ENCODE peak calls at places on chromosomes 13 and 19, in eight cellular contexts. One of them, this sample, is unnamed.

GRCh38 chr19:1097810-1098176 is 2.6 kb upstream of the POLR2E start:
- DNase-seq in germinal center: no peak
- DNase-seq in hippocampal formation: no peak
- DNase-seq in fibroblast of mammary gland: no peak
- DNase-seq in Daoy: no peak
- DNase-seq in left lobe of liver: peak
- DNase-seq in breast epithelium: no peak
- DNase-seq in EH: no peak
- DNase-seq in this sample: no peak

GRCh38 chr19:11539495-11540365 is 1.1 kb downstream of the CNN1 start:
- DNase-seq in germinal center: no peak
- DNase-seq in hippocampal formation: no peak
- DNase-seq in fibroblast of mammary gland: no peak
- DNase-seq in Daoy: no peak
- DNase-seq in left lobe of liver: no peak
- DNase-seq in breast epithelium: no peak
- DNase-seq in EH: peak
- DNase-seq in this sample: no peak

GRCh38 chr13:31824705-31825512 is 85.6 kb downstream of the RXFP2 start:
- DNase-seq in germinal center: no peak
- DNase-seq in hippocampal formation: peak
- DNase-seq in fibroblast of mammary gland: peak
- DNase-seq in Daoy: peak
- DNase-seq in left lobe of liver: no peak
- DNase-seq in breast epithelium: no peak
- DNase-seq in EH: peak
- DNase-seq in this sample: peak

GRCh38 chr19:27392027-27392632 is 1820.8 kb downstream of the UQCRFS1 start:
- DNase-seq in germinal center: no peak
- DNase-seq in hippocampal formation: no peak
- DNase-seq in fibroblast of mammary gland: no peak
- DNase-seq in Daoy: no peak
- DNase-seq in left lobe of liver: peak
- DNase-seq in breast epithelium: no peak
- DNase-seq in EH: no peak
- DNase-seq in this sample: no peak

GRCh38 chr13:46170687-46171086 is 11.3 kb downstream of the LCP1 start:
- DNase-seq in germinal center: no peak
- DNase-seq in hippocampal formation: no peak
- DNase-seq in fibroblast of mammary gland: peak
- DNase-seq in Daoy: no peak
- DNase-seq in left lobe of liver: no peak
- DNase-seq in breast epithelium: no peak
- DNase-seq in EH: peak
- DNase-seq in this sample: no peak

GRCh38 chr19:49773663-49774305 is 7.0 kb downstream of the AP2A1 start:
- DNase-seq in germinal center: no peak
- DNase-seq in hippocampal formation: no peak
- DNase-seq in fibroblast of mammary gland: no peak
- DNase-seq in Daoy: no peak
- DNase-seq in left lobe of liver: no peak
- DNase-seq in breast epithelium: no peak
- DNase-seq in EH: no peak
- DNase-seq in this sample: no peak

GRCh38 chr13:110326263-110326904 is 19.3 kb downstream of the COL4A2 start:
- DNase-seq in germinal center: no peak
- DNase-seq in hippocampal formation: no peak
- DNase-seq in fibroblast of mammary gland: no peak
- DNase-seq in Daoy: peak
- DNase-seq in left lobe of liver: no peak
- DNase-seq in breast epithelium: no peak
- DNase-seq in EH: peak
- DNase-seq in this sample: no peak

GRCh38 chr13:65378943-65379519 is 1851.1 kb downstream of the PCDH9 start:
- DNase-seq in germinal center: no peak
- DNase-seq in hippocampal formation: no peak
- DNase-seq in fibroblast of mammary gland: peak
- DNase-seq in Daoy: no peak
- DNase-seq in left lobe of liver: no peak
- DNase-seq in breast epithelium: no peak
- DNase-seq in EH: peak
- DNase-seq in this sample: no peak

GRCh38 chr19:31491246-31491645 is 142.0 kb upstream of the TSHZ3 start:
- DNase-seq in germinal center: no peak
- DNase-seq in hippocampal formation: no peak
- DNase-seq in fibroblast of mammary gland: no peak
- DNase-seq in Daoy: peak
- DNase-seq in left lobe of liver: no peak
- DNase-seq in breast epithelium: no peak
- DNase-seq in EH: no peak
- DNase-seq in this sample: no peak

GRCh38 chr19:34457446-34457845 is 24.1 kb upstream of the WTIP start:
- DNase-seq in germinal center: no peak
- DNase-seq in hippocampal formation: no peak
- DNase-seq in fibroblast of mammary gland: no peak
- DNase-seq in Daoy: no peak
- DNase-seq in left lobe of liver: no peak
- DNase-seq in breast epithelium: no peak
- DNase-seq in EH: no peak
- DNase-seq in this sample: no peak

GRCh38 chr19:51441410-51442390 is 16.6 kb downstream of the SIGLEC8 start:
- DNase-seq in germinal center: no peak
- DNase-seq in hippocampal formation: no peak
- DNase-seq in fibroblast of mammary gland: peak
- DNase-seq in Daoy: peak
- DNase-seq in left lobe of liver: peak
- DNase-seq in breast epithelium: no peak
- DNase-seq in EH: no peak
- DNase-seq in this sample: peak

GRCh38 chr19:15866646-15867045 is 31.2 kb downstream of the CYP4F2 start:
- DNase-seq in germinal center: no peak
- DNase-seq in hippocampal formation: no peak
- DNase-seq in fibroblast of mammary gland: no peak
- DNase-seq in Daoy: no peak
- DNase-seq in left lobe of liver: no peak
- DNase-seq in breast epithelium: no peak
- DNase-seq in EH: no peak
- DNase-seq in this sample: no peak

GRCh38 chr19:45097776-45098520 is 5.0 kb downstream of the PPP1R37 start:
- DNase-seq in germinal center: no peak
- DNase-seq in hippocampal formation: peak
- DNase-seq in fibroblast of mammary gland: peak
- DNase-seq in Daoy: peak
- DNase-seq in left lobe of liver: no peak
- DNase-seq in breast epithelium: peak
- DNase-seq in EH: peak
- DNase-seq in this sample: no peak

GRCh38 chr13:32164622-32165268 is 133.2 kb downstream of the FRY start:
- DNase-seq in germinal center: peak
- DNase-seq in hippocampal formation: peak
- DNase-seq in fibroblast of mammary gland: peak
- DNase-seq in Daoy: peak
- DNase-seq in left lobe of liver: no peak
- DNase-seq in breast epithelium: no peak
- DNase-seq in EH: peak
- DNase-seq in this sample: no peak

GRCh38 chr19:4732680-4733114 is 9.1 kb upstream of the DPP9 start:
- DNase-seq in germinal center: peak
- DNase-seq in hippocampal formation: peak
- DNase-seq in fibroblast of mammary gland: peak
- DNase-seq in Daoy: peak
- DNase-seq in left lobe of liver: no peak
- DNase-seq in breast epithelium: no peak
- DNase-seq in EH: peak
- DNase-seq in this sample: peak

GRCh38 chr19:40390084-40390742 is at the start of gene HIPK4:
- DNase-seq in germinal center: no peak
- DNase-seq in hippocampal formation: no peak
- DNase-seq in fibroblast of mammary gland: no peak
- DNase-seq in Daoy: no peak
- DNase-seq in left lobe of liver: no peak
- DNase-seq in breast epithelium: no peak
- DNase-seq in EH: no peak
- DNase-seq in this sample: no peak

GRCh38 chr13:41061914-41062837 is 867 bp downstream of the WBP4 start:
- DNase-seq in germinal center: no peak
- DNase-seq in hippocampal formation: peak
- DNase-seq in fibroblast of mammary gland: peak
- DNase-seq in Daoy: no peak
- DNase-seq in left lobe of liver: no peak
- DNase-seq in breast epithelium: no peak
- DNase-seq in EH: peak
- DNase-seq in this sample: no peak

GRCh38 chr13:39835253-39835652 is 179.8 kb downstream of the COG6 start:
- DNase-seq in germinal center: no peak
- DNase-seq in hippocampal formation: no peak
- DNase-seq in fibroblast of mammary gland: no peak
- DNase-seq in Daoy: peak
- DNase-seq in left lobe of liver: no peak
- DNase-seq in breast epithelium: no peak
- DNase-seq in EH: no peak
- DNase-seq in this sample: no peak

This sample was measured in GM13977.